ENCODE peak calls at places on chromosomes 6 and 20, in eight cellular contexts. One of them, this sample, is unnamed.

GRCh38 chr6:39790772-39791171 is 1.4 kb upstream of the DAAM2 start:
- DNase-seq in brain microvascular endothelial cell: no peak
- DNase-seq in GM10248: no peak
- DNase-seq in foreskin fibroblast: no peak
- DNase-seq in pancreas: no peak
- DNase-seq in nephron progenitor cell: no peak
- DNase-seq in spleen: no peak
- DNase-seq in fibroblast of the aortic adventitia: no peak
- DNase-seq in this sample: no peak

GRCh38 chr20:24664266-24664986 is 195.0 kb downstream of the SYNDIG1 start:
- DNase-seq in brain microvascular endothelial cell: no peak
- DNase-seq in fibroblast of the aortic adventitia: no peak
- DNase-seq in foreskin fibroblast: no peak
- DNase-seq in spleen: no peak
- DNase-seq in nephron progenitor cell: no peak
- DNase-seq in pancreas: no peak
- DNase-seq in GM10248: no peak
- DNase-seq in this sample: no peak

GRCh38 chr6:158799051-158799792 is 19.9 kb downstream of the EZR start:
- DNase-seq in foreskin fibroblast: no peak
- DNase-seq in pancreas: peak
- DNase-seq in brain microvascular endothelial cell: peak
- DNase-seq in nephron progenitor cell: no peak
- DNase-seq in fibroblast of the aortic adventitia: peak
- DNase-seq in GM10248: no peak
- DNase-seq in spleen: no peak
- DNase-seq in this sample: no peak

GRCh38 chr6:71043902-71044301 is 87.0 kb upstream of the B3GAT2 start:
- DNase-seq in fibroblast of the aortic adventitia: no peak
- DNase-seq in pancreas: no peak
- DNase-seq in nephron progenitor cell: no peak
- DNase-seq in foreskin fibroblast: peak
- DNase-seq in brain microvascular endothelial cell: peak
- DNase-seq in spleen: no peak
- DNase-seq in GM10248: no peak
- DNase-seq in this sample: no peak

GRCh38 chr20:53827996-53828672 is 234.5 kb upstream of the ZNF217 start:
- DNase-seq in GM10248: no peak
- DNase-seq in fibroblast of the aortic adventitia: peak
- DNase-seq in foreskin fibroblast: peak
- DNase-seq in brain microvascular endothelial cell: peak
- DNase-seq in spleen: no peak
- DNase-seq in pancreas: no peak
- DNase-seq in nephron progenitor cell: no peak
- DNase-seq in this sample: no peak

GRCh38 chr6:70221025-70221714 is 81.7 kb downstream of the COL9A1 start:
- DNase-seq in spleen: no peak
- DNase-seq in foreskin fibroblast: no peak
- DNase-seq in brain microvascular endothelial cell: no peak
- DNase-seq in fibroblast of the aortic adventitia: peak
- DNase-seq in nephron progenitor cell: peak
- DNase-seq in GM10248: peak
- DNase-seq in pancreas: no peak
- DNase-seq in this sample: peak

GRCh38 chr20:48336647-48337046 is 491.2 kb downstream of the PREX1 start:
- DNase-seq in pancreas: no peak
- DNase-seq in nephron progenitor cell: no peak
- DNase-seq in brain microvascular endothelial cell: no peak
- DNase-seq in spleen: no peak
- DNase-seq in foreskin fibroblast: no peak
- DNase-seq in fibroblast of the aortic adventitia: no peak
- DNase-seq in GM10248: no peak
- DNase-seq in this sample: no peak

GRCh38 chr20:25273541-25274358 is 25.9 kb downstream of the PYGB start:
- DNase-seq in brain microvascular endothelial cell: no peak
- DNase-seq in pancreas: peak
- DNase-seq in fibroblast of the aortic adventitia: no peak
- DNase-seq in GM10248: no peak
- DNase-seq in nephron progenitor cell: no peak
- DNase-seq in foreskin fibroblast: no peak
- DNase-seq in spleen: peak
- DNase-seq in this sample: no peak

GRCh38 chr6:158387036-158387435 is 74.8 kb downstream of the TULP4 start:
- DNase-seq in foreskin fibroblast: no peak
- DNase-seq in GM10248: no peak
- DNase-seq in brain microvascular endothelial cell: no peak
- DNase-seq in spleen: no peak
- DNase-seq in pancreas: no peak
- DNase-seq in fibroblast of the aortic adventitia: no peak
- DNase-seq in nephron progenitor cell: no peak
- DNase-seq in this sample: peak

GRCh38 chr20:57865266-57865665 is 155.5 kb upstream of the PMEPA1 start:
- DNase-seq in fibroblast of the aortic adventitia: no peak
- DNase-seq in pancreas: no peak
- DNase-seq in GM10248: no peak
- DNase-seq in spleen: no peak
- DNase-seq in brain microvascular endothelial cell: no peak
- DNase-seq in nephron progenitor cell: no peak
- DNase-seq in foreskin fibroblast: no peak
- DNase-seq in this sample: no peak

GRCh38 chr20:57867807-57868206 is 158.0 kb upstream of the PMEPA1 start:
- DNase-seq in pancreas: no peak
- DNase-seq in GM10248: no peak
- DNase-seq in foreskin fibroblast: no peak
- DNase-seq in spleen: no peak
- DNase-seq in fibroblast of the aortic adventitia: no peak
- DNase-seq in brain microvascular endothelial cell: no peak
- DNase-seq in nephron progenitor cell: no peak
- DNase-seq in this sample: no peak

GRCh38 chr20:57867181-57867803 is 157.5 kb upstream of the PMEPA1 start:
- DNase-seq in foreskin fibroblast: no peak
- DNase-seq in GM10248: no peak
- DNase-seq in nephron progenitor cell: no peak
- DNase-seq in brain microvascular endothelial cell: no peak
- DNase-seq in fibroblast of the aortic adventitia: no peak
- DNase-seq in spleen: no peak
- DNase-seq in pancreas: no peak
- DNase-seq in this sample: no peak

GRCh38 chr20:57868310-57868709 is 158.5 kb upstream of the PMEPA1 start:
- DNase-seq in pancreas: no peak
- DNase-seq in nephron progenitor cell: no peak
- DNase-seq in foreskin fibroblast: no peak
- DNase-seq in fibroblast of the aortic adventitia: no peak
- DNase-seq in brain microvascular endothelial cell: no peak
- DNase-seq in spleen: no peak
- DNase-seq in GM10248: no peak
- DNase-seq in this sample: no peak

DNA sequence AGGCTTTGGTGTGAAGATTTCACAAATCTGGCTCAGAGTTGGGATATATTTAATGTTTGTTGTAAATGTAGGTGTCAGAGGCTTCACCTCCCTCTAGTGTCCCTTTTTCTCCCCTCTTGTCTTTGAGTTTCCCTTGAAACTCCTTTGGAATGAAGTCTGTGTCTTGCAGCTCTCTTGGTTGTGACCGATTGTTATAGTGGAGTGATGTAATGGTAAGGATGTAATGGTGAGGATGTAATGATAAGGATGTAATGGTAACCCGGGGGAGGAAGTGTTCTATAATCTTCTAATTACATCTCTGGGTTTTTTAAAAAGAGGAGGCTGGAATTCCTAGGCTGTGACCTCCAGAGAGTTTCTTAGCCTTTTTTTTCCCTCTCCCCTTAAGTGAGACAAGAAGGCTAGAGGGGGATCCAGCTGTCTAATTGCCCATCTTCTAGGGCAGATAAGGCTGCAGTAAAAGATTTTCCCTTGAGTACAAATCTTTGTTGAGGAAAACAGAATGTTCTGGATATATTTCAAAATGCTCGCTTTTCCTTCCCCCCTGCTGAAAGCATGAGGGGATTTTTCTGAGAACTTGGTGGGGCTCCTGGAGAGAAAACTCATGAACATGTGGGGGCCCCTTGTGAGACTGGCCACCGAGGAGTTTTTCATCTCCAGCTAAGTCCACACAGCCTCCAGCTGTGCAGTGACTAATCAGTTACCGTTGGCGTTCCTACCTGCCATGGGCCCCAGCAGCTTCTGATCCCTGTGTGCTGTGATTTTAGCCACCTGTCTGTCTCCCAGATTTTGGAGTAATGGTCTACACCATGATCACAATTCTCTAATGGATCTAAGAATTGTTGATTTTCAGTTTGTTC is 156.7 kb upstream of the PMEPA1 start:
- DNase-seq in nephron progenitor cell: no peak
- DNase-seq in fibroblast of the aortic adventitia: no peak
- DNase-seq in brain microvascular endothelial cell: no peak
- DNase-seq in pancreas: no peak
- DNase-seq in spleen: no peak
- DNase-seq in foreskin fibroblast: no peak
- DNase-seq in GM10248: no peak
- DNase-seq in this sample: no peak
- TF ChIP-seq CTCF in nephron progenitor cell: no peak
- TF ChIP-seq CTCF in fibroblast of the aortic adventitia: no peak
- TF ChIP-seq CTCF in brain microvascular endothelial cell: no peak
- TF ChIP-seq CTCF in pancreas: no peak
- TF ChIP-seq CTCF in spleen: no peak
- TF ChIP-seq CTCF in foreskin fibroblast: no peak
- TF ChIP-seq CTCF in GM10248: no peak
- TF ChIP-seq CTCF in this sample: no peak

DNA sequence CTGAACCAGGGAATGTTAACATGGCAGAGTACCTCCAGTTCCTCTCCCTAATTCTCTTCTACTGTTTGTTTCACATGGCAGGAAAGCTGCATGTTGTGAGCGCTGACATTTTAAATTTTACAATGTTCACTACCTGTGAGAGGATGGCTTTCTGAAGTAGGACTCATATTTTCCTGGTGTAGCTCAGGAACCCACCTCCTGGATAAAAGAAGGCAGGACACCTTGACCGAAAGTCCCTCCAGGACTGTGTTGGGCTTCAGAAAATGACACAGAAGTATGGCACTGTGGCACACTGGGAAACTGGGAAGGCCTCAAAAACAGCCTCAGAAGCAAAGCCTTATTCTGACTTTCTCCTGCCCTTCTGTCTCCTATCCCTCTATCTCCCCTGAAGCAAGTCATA is 33.3 kb downstream of the PTPRK start:
- DNase-seq in brain microvascular endothelial cell: no peak
- DNase-seq in foreskin fibroblast: no peak
- DNase-seq in spleen: no peak
- DNase-seq in fibroblast of the aortic adventitia: no peak
- DNase-seq in GM10248: no peak
- DNase-seq in pancreas: no peak
- DNase-seq in nephron progenitor cell: no peak
- DNase-seq in this sample: no peak
- TF ChIP-seq CTCF in brain microvascular endothelial cell: peak
- TF ChIP-seq CTCF in foreskin fibroblast: no peak
- TF ChIP-seq CTCF in spleen: no peak
- TF ChIP-seq CTCF in fibroblast of the aortic adventitia: peak
- TF ChIP-seq CTCF in GM10248: no peak
- TF ChIP-seq CTCF in pancreas: no peak
- TF ChIP-seq CTCF in nephron progenitor cell: peak
- TF ChIP-seq CTCF in this sample: no peak

DNA sequence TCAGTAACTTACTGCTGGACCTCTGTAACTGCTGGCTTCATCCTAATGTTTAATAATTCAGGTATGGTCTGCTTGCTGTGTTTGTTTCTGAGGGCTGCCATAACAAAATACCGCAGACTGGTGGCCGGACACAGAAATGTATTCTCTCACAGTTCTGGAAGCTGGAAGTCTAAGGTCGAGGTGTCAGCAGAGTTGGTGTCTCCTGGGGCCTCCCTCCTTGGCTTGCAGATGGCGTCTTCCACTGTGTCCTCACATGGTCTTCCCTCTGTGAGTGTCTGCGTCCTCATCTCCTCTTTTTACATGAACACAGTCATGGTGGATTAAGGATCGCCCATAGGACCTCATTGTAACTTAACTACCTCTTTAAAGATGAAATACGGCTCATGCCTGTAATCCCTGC is 389.7 kb upstream of the JARID2 start:
- DNase-seq in brain microvascular endothelial cell: peak
- DNase-seq in nephron progenitor cell: no peak
- DNase-seq in fibroblast of the aortic adventitia: no peak
- DNase-seq in spleen: no peak
- DNase-seq in foreskin fibroblast: no peak
- DNase-seq in GM10248: no peak
- DNase-seq in pancreas: no peak
- DNase-seq in this sample: no peak
- TF ChIP-seq CTCF in brain microvascular endothelial cell: no peak
- TF ChIP-seq CTCF in nephron progenitor cell: no peak
- TF ChIP-seq CTCF in fibroblast of the aortic adventitia: no peak
- TF ChIP-seq CTCF in spleen: no peak
- TF ChIP-seq CTCF in foreskin fibroblast: no peak
- TF ChIP-seq CTCF in GM10248: no peak
- TF ChIP-seq CTCF in pancreas: no peak
- TF ChIP-seq CTCF in this sample: no peak

GRCh38 chr6:139135578-139136545 is 982 bp downstream of the HECA start:
- DNase-seq in foreskin fibroblast: no peak
- DNase-seq in nephron progenitor cell: peak
- DNase-seq in GM10248: peak
- DNase-seq in pancreas: peak
- DNase-seq in fibroblast of the aortic adventitia: peak
- DNase-seq in spleen: peak
- DNase-seq in brain microvascular endothelial cell: no peak
- DNase-seq in this sample: peak
- TF ChIP-seq CTCF in foreskin fibroblast: no peak
- TF ChIP-seq CTCF in nephron progenitor cell: no peak
- TF ChIP-seq CTCF in GM10248: peak
- TF ChIP-seq CTCF in pancreas: no peak
- TF ChIP-seq CTCF in fibroblast of the aortic adventitia: no peak
- TF ChIP-seq CTCF in spleen: no peak
- TF ChIP-seq CTCF in brain microvascular endothelial cell: no peak
- TF ChIP-seq CTCF in this sample: no peak